ENCODE peak calls at places on chromosomes 1 and 21, in seven cellular contexts. S is fibroblast of the aortic adventitia, O is heart right ventricle, H is ascending aorta, K is GM10248, L is breast epithelium, P is foreskin fibroblast. D is an unnamed sample.

GRCh38 chr1:50775740-50776139 is 184.3 kb downstream of the FAF1 start:
- DNase-seq in P (no peak), S (no peak), K (no peak), L (no peak), O (no peak), H (no peak), D (no peak)

GRCh38 chr1:209873067-209873810 is 45.5 kb downstream of the UTP25 start:
- DNase-seq in P (peak), L (no peak), K (no peak), H (no peak), O (no peak), S (no peak), D (peak)

GRCh38 chr1:100734716-100735115 is 15.2 kb downstream of the VCAM1 start:
- DNase-seq in S (peak), K (no peak), H (no peak), P (peak), L (no peak), O (no peak), D (no peak)

GRCh38 chr1:24203404-24203803 is 16.3 kb upstream of the IFNLR1 start:
- DNase-seq in H (no peak), K (peak), L (peak), S (no peak), O (no peak), P (no peak), D (peak)

GRCh38 chr1:66253330-66253921 is 280.5 kb upstream of the SGIP1 start:
- DNase-seq in P (peak), L (no peak), S (peak), K (peak), H (no peak), O (peak), D (peak)

GRCh38 chr1:221334082-221334481 is 407.8 kb downstream of the DUSP10 start:
- DNase-seq in K (no peak), P (no peak), S (peak), L (no peak), H (no peak), O (no peak), D (no peak)

GRCh38 chr1:199064971-199065370 is 426.1 kb downstream of the PTPRC start:
- DNase-seq in P (no peak), K (no peak), O (no peak), L (no peak), H (no peak), S (no peak), D (no peak)

GRCh38 chr1:45015683-45016082 is 3.6 kb downstream of the UROD start:
- DNase-seq in H (no peak), K (no peak), O (no peak), L (no peak), P (no peak), S (no peak), D (no peak)

GRCh38 chr1:9798236-9799130 is 25.3 kb downstream of the CLSTN1 start:
- DNase-seq in S (peak), P (no peak), L (peak), O (no peak), K (no peak), H (peak), D (peak)

GRCh38 chr1:231272880-231273279 is 31.9 kb downstream of the GNPAT start:
- DNase-seq in P (no peak), S (no peak), H (no peak), K (no peak), L (no peak), O (no peak), D (peak)

GRCh38 chr1:225645194-225645593 is 7.7 kb downstream of the ENAH start:
- DNase-seq in O (no peak), H (no peak), L (no peak), S (no peak), P (no peak), K (no peak), D (no peak)

GRCh38 chr1:179883040-179883501 is 986 bp downstream of the TOR1AIP1 start:
- DNase-seq in O (peak), S (no peak), K (peak), L (no peak), P (no peak), H (no peak), D (no peak)

GRCh38 chr1:29364101-29364678 is 127.9 kb downstream of the PTPRU start:
- DNase-seq in O (no peak), L (no peak), P (no peak), S (no peak), K (no peak), H (peak), D (no peak)

GRCh38 chr21:41817228-41817627 is 50.4 kb upstream of the RIPK4 start:
- DNase-seq in S (peak), H (peak), K (peak), O (peak), P (peak), L (peak), D (peak)

GRCh38 chr1:14403961-14404645 is 194.4 kb upstream of the KAZN start:
- DNase-seq in O (no peak), L (no peak), K (no peak), H (no peak), P (no peak), S (no peak), D (no peak)

GRCh38 chr1:17573518-17574041 is 34.1 kb downstream of the ARHGEF10L start:
- DNase-seq in H (no peak), P (no peak), O (no peak), S (no peak), K (no peak), L (no peak), D (no peak)

GRCh38 chr1:17570228-17570627 is 30.7 kb downstream of the ARHGEF10L start:
- DNase-seq in O (no peak), K (no peak), L (no peak), H (no peak), P (no peak), S (no peak), D (no peak)

GRCh38 chr1:17569200-17570139 is 30.0 kb downstream of the ARHGEF10L start:
- DNase-seq in P (peak), H (peak), O (peak), K (no peak), L (peak), S (peak), D (peak)

GRCh38 chr1:17574502-17574901 is 35.0 kb downstream of the ARHGEF10L start:
- DNase-seq in H (no peak), P (no peak), L (no peak), S (no peak), O (no peak), K (no peak), D (no peak)

DNA sequence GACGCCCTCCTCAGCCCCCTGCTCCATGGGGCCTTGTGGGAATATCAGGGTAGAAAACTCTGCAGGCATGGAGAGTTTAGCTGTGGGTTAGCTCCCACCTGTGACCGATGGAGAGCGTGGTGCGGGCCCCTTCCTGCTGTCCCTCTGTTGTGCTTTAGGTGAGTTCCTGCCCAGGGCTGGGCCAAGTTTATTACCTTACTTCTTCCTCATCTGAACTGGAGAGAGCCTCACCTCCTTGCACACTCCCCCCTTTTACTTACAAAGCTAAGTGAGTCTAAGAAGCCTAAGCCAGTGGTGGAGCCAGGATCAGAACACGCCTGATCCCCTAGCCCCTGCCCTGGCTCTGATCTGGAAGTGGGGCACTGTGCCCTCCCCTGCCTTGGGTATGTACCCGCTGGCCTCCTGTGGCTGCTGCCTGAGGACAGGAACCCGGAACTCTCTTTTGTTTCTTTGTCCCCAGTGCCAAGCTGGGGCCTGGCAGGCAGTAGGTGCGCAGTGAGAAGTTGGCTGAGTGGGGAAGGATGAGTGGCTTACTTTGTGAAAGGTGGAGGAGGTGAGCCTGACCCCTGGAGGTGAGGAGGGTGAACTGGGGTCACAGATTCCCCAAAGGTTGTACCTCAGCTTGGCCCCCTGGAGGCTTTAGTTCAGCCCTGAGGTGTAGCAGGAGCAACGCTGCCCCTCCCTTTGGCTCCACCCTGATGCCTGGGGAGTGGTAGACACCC is 32.9 kb downstream of the ARHGEF10L start:
- DNase-seq in S (no peak), H (no peak), P (no peak), K (peak), O (no peak), L (no peak), D (no peak)
- TF ChIP-seq CTCF in S (no peak), H (no peak), P (no peak), K (no peak), O (no peak), L (no peak), D (peak)

DNA sequence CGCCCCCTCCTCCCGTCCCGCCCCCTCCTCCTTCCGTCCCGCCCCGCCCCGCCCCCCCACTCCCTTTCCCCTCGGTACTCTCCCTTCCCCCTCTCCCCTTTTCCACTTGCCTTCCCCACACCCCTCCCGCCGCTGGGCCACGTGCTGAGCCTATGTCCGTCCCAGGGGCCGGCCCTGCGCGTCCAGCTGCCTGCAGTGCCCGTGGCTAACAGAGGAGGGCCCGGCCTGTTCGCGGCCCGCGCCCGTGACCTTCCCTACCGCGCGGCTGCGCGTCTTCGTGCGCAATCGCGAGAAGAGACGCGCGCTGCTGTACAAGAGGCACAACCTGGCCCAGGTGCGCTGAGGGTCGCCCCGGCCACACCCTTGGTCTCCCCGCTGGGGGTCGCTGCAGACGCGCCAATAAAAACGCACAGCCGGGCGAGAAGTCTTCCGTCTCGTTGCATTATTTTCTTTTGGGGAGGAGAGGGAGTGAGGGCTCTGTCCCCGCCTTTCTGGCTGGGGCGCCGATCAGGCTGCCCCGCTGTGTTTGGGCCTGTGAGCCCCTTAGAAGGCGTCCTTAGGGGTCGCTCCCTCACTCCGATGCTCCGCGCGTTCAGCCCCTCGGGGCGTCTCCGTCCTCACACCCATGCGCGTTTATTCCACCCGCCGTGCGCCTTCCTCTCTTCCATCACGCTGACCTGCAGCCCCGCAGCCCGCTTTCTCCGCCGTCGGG is 28.0 kb downstream of the TRIM11 start:
- DNase-seq in H (peak), S (peak), K (no peak), O (peak), P (peak), L (peak), D (peak)
- TF ChIP-seq CTCF in H (peak), S (peak), K (peak), O (peak), P (peak), L (no peak), D (peak)

DNA sequence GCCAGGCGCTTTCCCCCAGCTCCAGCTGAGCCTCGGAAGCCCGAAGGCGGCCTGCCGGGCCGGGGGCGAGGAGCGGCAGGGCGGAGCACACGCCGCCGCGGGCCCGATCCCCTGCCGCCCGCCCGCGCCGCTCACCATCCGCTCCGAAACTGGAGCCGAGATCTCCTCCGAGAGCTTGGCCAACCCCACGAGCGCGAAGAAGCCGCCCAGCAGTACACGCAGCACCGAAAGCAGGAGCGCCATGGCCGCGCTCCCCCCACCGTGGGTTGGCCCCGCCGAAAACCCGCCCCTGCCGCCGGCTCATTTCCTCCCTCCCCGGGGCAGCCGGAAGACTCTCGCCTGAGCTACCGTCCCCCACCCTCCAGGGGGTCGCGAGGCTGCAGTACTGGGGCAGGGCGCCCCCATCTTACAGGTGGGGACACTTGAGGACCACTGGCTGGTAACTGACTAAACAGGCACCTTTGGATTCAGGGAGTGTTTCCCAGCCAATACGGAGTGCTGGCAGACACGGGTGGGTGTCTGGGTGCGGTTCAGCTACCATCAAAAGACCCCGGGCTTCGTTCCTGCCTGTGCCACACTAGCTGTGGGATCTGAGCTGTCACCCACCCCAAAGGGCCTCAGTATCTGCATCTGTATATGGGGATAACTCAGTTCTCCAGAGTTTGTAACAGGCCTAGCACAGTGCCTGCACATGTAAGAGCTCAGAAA is at the start of gene TMEM35B:
- DNase-seq in P (peak), S (peak), O (peak), H (peak), L (no peak), K (peak), D (peak)
- TF ChIP-seq CTCF in P (no peak), S (peak), O (no peak), H (no peak), L (no peak), K (no peak), D (no peak)

DNA sequence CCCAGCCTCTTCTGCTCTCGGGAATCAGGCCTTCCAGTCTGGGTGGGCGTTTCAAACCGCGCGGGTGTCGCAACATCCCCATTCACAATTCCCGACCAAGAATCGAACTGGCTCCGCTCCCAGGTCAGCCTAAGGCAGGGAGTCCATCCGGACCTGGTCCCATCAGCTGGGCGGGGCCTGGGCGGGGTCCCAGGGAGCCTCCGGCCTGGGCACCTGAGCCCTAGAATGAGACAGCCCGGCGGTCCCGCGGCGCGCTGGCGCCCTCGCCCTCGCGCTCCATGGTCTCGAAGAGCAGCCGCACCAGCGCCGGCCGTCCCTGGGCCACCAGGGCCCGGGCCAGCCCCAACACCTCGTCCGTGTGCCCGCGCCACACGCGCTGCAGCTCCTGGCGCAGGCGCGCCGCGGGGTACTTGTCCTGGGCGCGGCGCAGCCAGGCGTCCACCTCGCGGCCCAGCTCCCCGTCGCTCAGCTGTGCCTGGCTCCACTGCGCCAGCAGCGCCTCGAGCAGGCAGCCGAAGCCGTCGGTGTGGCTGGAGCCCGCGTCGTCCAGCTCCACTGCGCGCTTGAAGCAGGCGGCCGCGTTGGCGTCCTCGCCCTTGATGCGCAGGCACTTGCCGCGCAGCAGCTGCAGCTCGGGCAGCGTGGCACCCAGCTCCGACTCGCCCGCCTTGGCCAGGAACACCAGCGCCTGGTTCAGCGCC is 16.9 kb upstream of the PARS2 start:
- DNase-seq in P (no peak), O (no peak), K (no peak), S (no peak), L (no peak), H (no peak), D (no peak)
- TF ChIP-seq CTCF in P (no peak), O (no peak), K (no peak), S (no peak), L (no peak), H (no peak), D (no peak)

GRCh38 chr1:12456979-12457378 is 161.0 kb downstream of the DHRS3 start:
- DNase-seq in S (peak), O (no peak), K (no peak), H (peak), L (no peak), P (no peak), D (no peak)
- TF ChIP-seq CTCF in S (no peak), O (no peak), K (no peak), H (no peak), L (no peak), P (no peak), D (no peak)

DNA sequence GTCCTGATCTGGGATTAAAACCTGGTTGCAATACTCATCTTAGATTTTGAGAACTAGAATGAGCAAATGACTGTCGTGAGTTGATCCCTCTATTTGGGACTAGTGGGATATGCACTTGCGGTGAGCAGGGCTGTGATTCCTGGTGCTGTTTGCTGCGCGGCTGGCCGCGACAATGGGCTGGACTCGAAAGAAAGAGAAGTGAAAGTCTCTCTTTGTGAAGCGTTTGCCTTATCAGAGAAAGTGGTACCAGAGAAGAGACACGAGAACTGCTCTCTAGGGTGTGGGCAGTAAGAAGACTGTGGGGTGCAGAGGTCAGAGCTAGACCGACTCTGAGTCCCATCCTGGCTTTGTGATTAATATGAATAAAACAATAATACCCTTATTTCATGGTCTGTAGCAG is 8.6 kb downstream of the ST6GALNAC3 start:
- DNase-seq in O (no peak), H (no peak), K (no peak), S (no peak), P (no peak), L (no peak), D (no peak)
- TF ChIP-seq CTCF in O (no peak), H (no peak), K (no peak), S (no peak), P (no peak), L (no peak), D (no peak)

DNA sequence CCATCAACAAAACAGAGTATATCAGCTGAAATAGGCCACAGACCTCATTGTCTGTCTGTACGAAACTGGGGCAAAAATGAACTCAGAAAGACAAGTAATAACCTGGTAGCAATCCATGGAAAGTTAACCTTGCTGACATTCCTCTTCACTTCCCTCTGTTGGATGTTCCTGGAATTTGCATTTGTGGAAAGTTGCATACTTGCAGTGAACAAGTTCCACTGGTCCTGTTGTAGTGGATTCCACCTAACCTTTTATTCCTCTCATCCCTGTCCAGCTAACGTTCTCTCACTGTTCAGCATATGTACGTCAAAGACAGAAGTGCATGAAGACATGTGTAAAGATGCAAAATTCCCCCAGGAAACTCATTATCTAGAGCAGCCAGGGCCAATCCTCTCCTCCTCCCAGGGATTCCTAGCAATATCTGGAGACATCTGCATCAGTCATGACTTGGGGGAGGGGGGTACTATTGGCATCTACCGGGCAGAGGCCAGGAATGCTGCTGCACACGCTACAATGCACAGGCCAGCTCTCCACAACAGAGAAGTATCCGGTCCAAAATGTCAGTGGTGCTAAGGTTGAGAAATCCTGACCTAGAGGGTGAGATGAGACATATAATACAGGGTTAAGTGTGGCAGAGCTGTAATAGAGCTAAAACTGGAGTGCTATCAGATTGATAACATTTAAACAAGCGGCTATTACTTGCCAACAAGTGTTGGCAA is 8.2 kb downstream of the LPAR3 start:
- DNase-seq in K (no peak), O (no peak), H (no peak), S (peak), L (no peak), P (peak), D (peak)
- TF ChIP-seq CTCF in K (no peak), O (no peak), H (no peak), S (peak), L (no peak), P (no peak), D (no peak)

GRCh38 chr1:205991237-205991636 is 12.0 kb downstream of the RAB7B start:
- DNase-seq in K (no peak), L (no peak), S (peak), H (no peak), P (peak), O (no peak), D (no peak)

GRCh38 chr1:205986848-205987247 is 16.3 kb downstream of the RAB7B start:
- DNase-seq in K (no peak), P (no peak), H (no peak), S (peak), L (no peak), O (no peak), D (no peak)

GRCh38 chr1:205989786-205990185 is 13.4 kb downstream of the RAB7B start:
- DNase-seq in P (no peak), L (no peak), S (no peak), K (no peak), H (no peak), O (no peak), D (no peak)

GRCh38 chr1:205986291-205986690 is 16.9 kb downstream of the RAB7B start:
- DNase-seq in L (no peak), S (no peak), K (no peak), P (no peak), O (no peak), H (no peak), D (peak)

GRCh38 chr1:205988585-205988995 is 14.6 kb downstream of the RAB7B start:
- DNase-seq in L (no peak), P (no peak), O (no peak), S (no peak), H (no peak), K (no peak), D (no peak)
- TF ChIP-seq CTCF in L (no peak), P (no peak), O (no peak), S (no peak), H (no peak), K (no peak), D (no peak)

GRCh38 chr1:87673748-87674147 is 345.1 kb downstream of the LMO4 start:
- DNase-seq in O (no peak), P (no peak), K (no peak), S (peak), H (no peak), L (no peak), D (no peak)
- TF ChIP-seq CTCF in O (no peak), P (no peak), K (peak), S (peak), H (no peak), L (no peak), D (no peak)